ENCODE peak calls at places on chromosome 13, in eight cellular contexts. A is heart right ventricle, Y is brain microvascular endothelial cell, I is neural progenitor cell, G is fibroblast of lung, Z is pancreas, H is psoas muscle, J is skeletal muscle cell. U is an unnamed sample.

GRCh38 chr13:96650301-96650886 is 343.9 kb downstream of the OXGR1 start:
- DNase-seq in I (no peak), J (peak; percentile 86), A (no peak), H (no peak), G (peak; percentile 73), Y (peak; percentile 76), Z (no peak), U (no peak)

GRCh38 chr13:98480915-98481510 is 95.9 kb downstream of the STK24 start:
- DNase-seq in A (no peak), G (peak; percentile 38), H (no peak), J (no peak), Z (no peak), I (no peak), Y (peak; percentile 54), U (no peak)

GRCh38 chr13:67168384-67168783 is 61.8 kb downstream of the PCDH9 start:
- DNase-seq in A (no peak), J (no peak), I (no peak), Z (no peak), Y (no peak), H (no peak), G (no peak), U (no peak)

GRCh38 chr13:84870190-84870589 is 929.0 kb downstream of the SLITRK6 start:
- DNase-seq in I (no peak), Z (no peak), A (no peak), Y (no peak), H (no peak), G (no peak), J (no peak), U (no peak)

GRCh38 chr13:32504263-32504662 is 34.3 kb downstream of the N4BP2L2 start:
- DNase-seq in Z (no peak), H (no peak), G (no peak), I (no peak), J (no peak), Y (no peak), A (no peak), U (no peak)

GRCh38 chr13:98299954-98300350 is 122.9 kb upstream of the RNF113B start:
- DNase-seq in G (peak; percentile 61), J (no peak), H (no peak), A (no peak), I (no peak), Z (no peak), Y (no peak), U (no peak)

GRCh38 chr13:45809810-45810394 is 41.7 kb downstream of the SIAH3 start:
- DNase-seq in H (no peak), G (no peak), Y (peak; percentile 5), A (no peak), I (no peak), J (no peak), Z (no peak), U (no peak)

GRCh38 chr13:30791354-30791921 is 56.1 kb downstream of the ALOX5AP start:
- DNase-seq in Y (no peak), A (peak; percentile 59), J (no peak), G (peak; percentile 39), H (no peak), Z (no peak), I (no peak), U (no peak)

GRCh38 chr13:23618341-23618740 is 48.1 kb downstream of the TNFRSF19 start:
- DNase-seq in J (peak; percentile 96), Z (no peak), H (no peak), Y (peak; percentile 99), A (no peak), G (peak; percentile 95), I (no peak), U (no peak)

GRCh38 chr13:75996582-75996981 is 360.5 kb downstream of the LMO7 start:
- DNase-seq in I (no peak), A (no peak), H (no peak), Z (no peak), G (no peak), J (no peak), Y (no peak), U (no peak)

GRCh38 chr13:26019881-26020535 is 31.8 kb downstream of the SHISA2 start:
- DNase-seq in I (no peak), Y (peak; percentile 72), G (peak; percentile 74), Z (no peak), J (peak; percentile 59), A (no peak), H (no peak), U (no peak)

GRCh38 chr13:26971990-26972888 is 199.4 kb downstream of the USP12 start:
- DNase-seq in Y (no peak), Z (peak; percentile 51), A (no peak), I (peak; percentile 58), H (no peak), G (peak; percentile 25), J (no peak), U (peak; percentile 18)

GRCh38 chr13:74129500-74130144 is 4.6 kb downstream of the KLF12 start:
- DNase-seq in Z (no peak), J (no peak), A (peak; percentile 12), I (no peak), Y (no peak), H (no peak), G (peak; percentile 67), U (peak; percentile 10)

GRCh38 chr13:110566201-110566600 is 4.7 kb upstream of the RAB20 start:
- DNase-seq in J (no peak), G (no peak), Y (no peak), I (no peak), Z (no peak), H (no peak), A (no peak), U (no peak)

GRCh38 chr13:111955412-111955769 is 111.6 kb upstream of the SOX1 start:
- DNase-seq in Y (no peak), A (no peak), I (no peak), Z (no peak), H (no peak), J (no peak), G (no peak), U (no peak)

GRCh38 chr13:79860757-79861156 is 379.8 kb downstream of the NDFIP2 start:
- DNase-seq in I (no peak), G (no peak), Y (no peak), A (no peak), H (no peak), Z (no peak), J (no peak), U (no peak)

GRCh38 chr13:31598990-31599389 is 140.3 kb upstream of the RXFP2 start:
- DNase-seq in Z (no peak), I (no peak), A (no peak), G (no peak), Y (no peak), H (no peak), J (no peak), U (no peak)

GRCh38 chr13:85997587-85997986 is 198.4 kb upstream of the SLITRK6 start:
- DNase-seq in Y (no peak), H (no peak), G (no peak), Z (no peak), I (no peak), A (no peak), J (no peak), U (no peak)

GRCh38 chr13:95714142-95714832 is 37.3 kb downstream of the DNAJC3 start:
- DNase-seq in H (no peak), A (no peak), I (no peak), G (peak; percentile 79), Y (peak; percentile 12), Z (no peak), J (peak; percentile 53), U (no peak)

GRCh38 chr13:65638572-65639168 is 1591.5 kb downstream of the PCDH9 start:
- DNase-seq in J (peak; percentile 8), Y (peak; percentile 42), H (no peak), G (peak; percentile 78), Z (no peak), A (no peak), I (peak; percentile 47), U (no peak)

GRCh38 chr13:57286511-57287098 is 119.6 kb downstream of the PRR20E start:
- DNase-seq in J (no peak), Y (no peak), G (no peak), I (peak; percentile 82), H (no peak), Z (no peak), A (no peak), U (no peak)
- H3K4me3 ChIP-seq in J (no peak overlapping the region), Y (no peak overlapping the region), G (no peak overlapping the region), I (peak overlapping the region; percentile 48), H (no peak overlapping the region), Z (no peak overlapping the region), A (no peak overlapping the region), U (no peak overlapping the region)

DNA sequence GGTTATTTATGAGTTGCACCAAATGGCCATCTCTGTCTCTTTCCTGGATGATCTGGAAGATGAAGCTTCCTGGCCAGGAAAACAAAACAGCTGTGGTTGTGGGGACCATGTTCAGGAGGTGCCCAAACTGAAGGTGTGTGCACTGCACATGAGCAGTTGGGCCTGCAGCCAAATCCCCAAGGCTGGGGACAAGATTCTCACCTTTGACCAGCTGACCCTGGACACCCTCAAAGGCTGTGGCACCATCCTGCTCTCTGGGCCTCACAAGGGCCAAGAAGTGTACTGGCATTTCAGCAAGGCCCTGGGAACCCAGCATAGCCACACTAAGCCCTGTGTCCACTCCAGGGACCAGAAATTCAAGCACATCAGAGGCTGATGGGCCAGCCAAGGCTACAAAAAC is 84.2 kb downstream of the KCNRG start:
- DNase-seq in A (no peak), G (no peak), Z (no peak), I (no peak), H (no peak), Y (no peak), J (no peak), U (no peak)
- H3K4me3 ChIP-seq in A (no peak overlapping the region), G (no peak overlapping the region), Z (no peak overlapping the region), I (no peak overlapping the region), H (no peak overlapping the region), Y (no peak overlapping the region), J (no peak overlapping the region), U (no peak overlapping the region)

GRCh38 chr13:107190065-107190464 is 622.1 kb upstream of the ARGLU1 start:
- DNase-seq in I (no peak), H (no peak), Z (no peak), Y (no peak), G (no peak), A (no peak), J (no peak), U (no peak)

GRCh38 chr13:107192289-107192688 is 624.4 kb upstream of the ARGLU1 start:
- DNase-seq in I (peak; percentile 6), G (no peak), A (no peak), Y (no peak), Z (no peak), J (no peak), H (no peak), U (no peak)
- H3K4me3 ChIP-seq in I (no peak overlapping the region), G (no peak overlapping the region), A (no peak overlapping the region), Y (no peak overlapping the region), Z (no peak overlapping the region), J (no peak overlapping the region), H (no peak overlapping the region), U (no peak overlapping the region)

GRCh38 chr13:57314897-57315520 is 148.0 kb downstream of the PRR20E start:
- DNase-seq in H (no peak), J (no peak), I (peak; percentile 53), A (no peak), G (no peak), Z (no peak), Y (no peak), U (no peak)

GRCh38 chr13:57311009-57311586 is 144.1 kb downstream of the PRR20E start:
- DNase-seq in H (no peak), Z (no peak), J (no peak), G (no peak), Y (no peak), I (peak; percentile 60), A (no peak), U (no peak)
- H3K4me3 ChIP-seq in H (no peak overlapping the region), Z (no peak overlapping the region), J (no peak overlapping the region), G (no peak overlapping the region), Y (no peak overlapping the region), I (peak overlapping the region; percentile 39), A (no peak overlapping the region), U (no peak overlapping the region)

U was measured in naive thymus-derived CD4-positive, alpha-beta T cell.